ENCODE peak calls at places on chromosomes 2 and 18, in five cellular contexts. O, L, W, A and J are unnamed samples.

GRCh38 chr2:150872919-150873772 is 385.7 kb upstream of the RND3 start:
- DNase-seq in O (no peak), L (no peak), W (peak), A (no peak), J (peak)

GRCh38 chr18:47754311-47755101 is 176.0 kb downstream of the SMAD2 start:
- DNase-seq in O (no peak), L (no peak), W (peak), A (peak), J (peak)

GRCh38 chr2:182587831-182588230 is 128.2 kb upstream of the DNAJC10 start:
- DNase-seq in O (no peak), L (no peak), W (no peak), A (no peak), J (no peak)

GRCh38 chr2:619964-620363 is 57.2 kb downstream of the TMEM18 start:
- DNase-seq in O (no peak), L (no peak), W (no peak), A (no peak), J (peak)

GRCh38 chr2:216516730-216517350 is 18.2 kb downstream of the RPL37A start:
- DNase-seq in O (no peak), L (peak), W (peak), A (peak), J (peak)

GRCh38 chr18:26617151-26617554 is 68.8 kb upstream of the KCTD1 start:
- DNase-seq in O (no peak), L (no peak), W (no peak), A (no peak), J (no peak)

GRCh38 chr2:219452361-219453317 is 18.0 kb downstream of the SPEG start:
- DNase-seq in O (peak), L (no peak), W (no peak), A (no peak), J (no peak)

GRCh38 chr2:84022810-84023431 is 436.2 kb downstream of the SUCLG1 start:
- DNase-seq in O (no peak), L (peak), W (peak), A (peak), J (peak)

GRCh38 chr18:48940854-48941531 is 9.8 kb downstream of the SMAD7 start:
- DNase-seq in O (no peak), L (no peak), W (no peak), A (peak), J (peak)

GRCh38 chr18:36454848-36455458 is 157.4 kb downstream of the FHOD3 start:
- DNase-seq in O (no peak), L (no peak), W (no peak), A (no peak), J (no peak)

GRCh38 chr2:189561371-189561948 is 19.1 kb downstream of the SLC40A1 start:
- DNase-seq in O (no peak), L (no peak), W (no peak), A (no peak), J (peak)

GRCh38 chr18:50169149-50169548 is 25.8 kb downstream of the MYO5B start:
- DNase-seq in O (no peak), L (no peak), W (no peak), A (no peak), J (no peak)

GRCh38 chr2:104919127-104919526 is 65.2 kb downstream of the POU3F3 start:
- DNase-seq in O (no peak), L (no peak), W (no peak), A (no peak), J (no peak)

GRCh38 chr2:96868555-96869280 is 1.2 kb downstream of the SEMA4C start:
- DNase-seq in O (peak), L (no peak), W (peak), A (peak), J (peak)

GRCh38 chr2:45699032-45699658 is 47.7 kb downstream of the PRKCE start:
- DNase-seq in O (no peak), L (no peak), W (peak), A (no peak), J (no peak)

GRCh38 chr2:1132328-1132964 is 181.8 kb downstream of the SNTG2 start:
- DNase-seq in O (no peak), L (peak), W (no peak), A (no peak), J (peak)

GRCh38 chr18:12621737-12622306 is 36.1 kb downstream of the SPIRE1 start:
- DNase-seq in O (no peak), L (no peak), W (no peak), A (no peak), J (no peak)

GRCh38 chr2:43129676-43130547 is 96.5 kb downstream of the ZFP36L2 start:
- DNase-seq in O (no peak), L (no peak), W (no peak), A (no peak), J (peak)

GRCh38 chr2:160054984-160055725 is 7.3 kb downstream of the PLA2R1 start:
- DNase-seq in O (no peak), L (no peak), W (peak), A (no peak), J (peak)

GRCh38 chr18:35968278-35968880 is 4.1 kb upstream of the RMP24 start:
- DNase-seq in O (no peak), L (no peak), W (no peak), A (no peak), J (peak)

GRCh38 chr2:163157411-163157810 is 318.8 kb upstream of the KCNH7 start:
- DNase-seq in O (no peak), L (no peak), W (no peak), A (no peak), J (no peak)

GRCh38 chr2:231008131-231008530 is 12.2 kb downstream of the SPATA3 start:
- DNase-seq in O (no peak), L (no peak), W (no peak), A (no peak), J (no peak)

GRCh38 chr2:221527759-221528444 is 44.2 kb downstream of the EPHA4 start:
- DNase-seq in O (no peak), L (no peak), W (no peak), A (peak), J (no peak)

GRCh38 chr2:237864940-237865622 is 5.7 kb downstream of the RAMP1 start:
- DNase-seq in O (no peak), L (no peak), W (no peak), A (no peak), J (peak)

GRCh38 chr18:76209597-76209996 is 285.4 kb downstream of the ZNF516 start:
- DNase-seq in O (no peak), L (no peak), W (no peak), A (no peak), J (no peak)

GRCh38 chr2:2170189-2170588 is 160.9 kb downstream of the MYT1L start:
- DNase-seq in O (no peak), L (no peak), W (no peak), A (no peak), J (no peak)

GRCh38 chr2:96427169-96427568 is 78.0 kb downstream of the NEURL3 start:
- DNase-seq in O (no peak), L (no peak), W (no peak), A (no peak), J (peak)

GRCh38 chr2:178584666-178585065 is 104.4 kb downstream of the PLEKHA3 start:
- DNase-seq in O (no peak), L (no peak), W (no peak), A (no peak), J (no peak)

GRCh38 chr2:60641866-60642788 is 88.7 kb upstream of the BCL11A start:
- DNase-seq in O (no peak), L (no peak), W (peak), A (peak), J (peak)

GRCh38 chr18:45506951-45507350 is 108.3 kb upstream of the SLC14A2 start:
- DNase-seq in O (no peak), L (no peak), W (no peak), A (no peak), J (no peak)

GRCh38 chr2:241509408-241509784 is 1.0 kb upstream of the STK25 start:
- DNase-seq in O (no peak), L (no peak), W (no peak), A (no peak), J (no peak)

GRCh38 chr2:150466770-150467640 is 20.5 kb downstream of the RND3 start:
- DNase-seq in O (no peak), L (no peak), W (no peak), A (no peak), J (no peak)

GRCh38 chr2:74704216-74704615 is 50.2 kb downstream of the SEMA4F start:
- DNase-seq in O (no peak), L (no peak), W (no peak), A (no peak), J (no peak)

GRCh38 chr18:36424741-36425142 is 127.2 kb downstream of the FHOD3 start:
- DNase-seq in O (no peak), L (no peak), W (no peak), A (no peak), J (no peak)

GRCh38 chr2:234674781-234675201 is 177.9 kb upstream of the ARL4C start:
- DNase-seq in O (no peak), L (no peak), W (no peak), A (no peak), J (no peak)